ENCODE peak calls at places on chromosomes 4 and X, in seven cellular contexts. One of them, this sample, is unnamed.

GRCh38 chrX:3518870-3519269 is 172.4 kb upstream of the MXRA5 start:
- DNase-seq in fibroblast of mammary gland: peak
- DNase-seq in astrocyte of the spinal cord: peak
- DNase-seq in NB4: no peak
- DNase-seq in pancreas: no peak
- DNase-seq in dorsolateral prefrontal cortex: no peak
- DNase-seq in fibroblast of the aortic adventitia: peak
- DNase-seq in this sample: no peak

GRCh38 chr4:26701786-26702227 is 117.9 kb downstream of the TBC1D19 start:
- DNase-seq in fibroblast of mammary gland: peak
- DNase-seq in NB4: no peak
- DNase-seq in pancreas: no peak
- DNase-seq in fibroblast of the aortic adventitia: peak
- DNase-seq in astrocyte of the spinal cord: no peak
- DNase-seq in dorsolateral prefrontal cortex: no peak
- DNase-seq in this sample: no peak

GRCh38 chr4:55612341-55612740 is 20.3 kb upstream of the PDCL2 start:
- DNase-seq in pancreas: no peak
- DNase-seq in astrocyte of the spinal cord: no peak
- DNase-seq in NB4: no peak
- DNase-seq in fibroblast of mammary gland: no peak
- DNase-seq in fibroblast of the aortic adventitia: no peak
- DNase-seq in dorsolateral prefrontal cortex: no peak
- DNase-seq in this sample: no peak

GRCh38 chrX:22665818-22666217 is 333.9 kb upstream of the DDX53 start:
- DNase-seq in fibroblast of mammary gland: no peak
- DNase-seq in pancreas: no peak
- DNase-seq in fibroblast of the aortic adventitia: no peak
- DNase-seq in dorsolateral prefrontal cortex: no peak
- DNase-seq in NB4: no peak
- DNase-seq in astrocyte of the spinal cord: no peak
- DNase-seq in this sample: no peak

GRCh38 chr4:19832388-19832787 is 419.3 kb upstream of the SLIT2 start:
- DNase-seq in fibroblast of the aortic adventitia: peak
- DNase-seq in fibroblast of mammary gland: peak
- DNase-seq in NB4: no peak
- DNase-seq in pancreas: no peak
- DNase-seq in astrocyte of the spinal cord: peak
- DNase-seq in dorsolateral prefrontal cortex: no peak
- DNase-seq in this sample: no peak

GRCh38 chr4:107166181-107166580 is 130.1 kb upstream of the DKK2 start:
- DNase-seq in dorsolateral prefrontal cortex: no peak
- DNase-seq in pancreas: no peak
- DNase-seq in fibroblast of the aortic adventitia: no peak
- DNase-seq in astrocyte of the spinal cord: no peak
- DNase-seq in NB4: no peak
- DNase-seq in fibroblast of mammary gland: no peak
- DNase-seq in this sample: no peak

GRCh38 chrX:40570346-40571093 is 10.2 kb upstream of the ATP6AP2 start:
- DNase-seq in pancreas: no peak
- DNase-seq in NB4: peak
- DNase-seq in fibroblast of the aortic adventitia: no peak
- DNase-seq in fibroblast of mammary gland: no peak
- DNase-seq in astrocyte of the spinal cord: no peak
- DNase-seq in dorsolateral prefrontal cortex: no peak
- DNase-seq in this sample: no peak

GRCh38 chr4:74098628-74098995 is 383 bp downstream of the CXCL2 start:
- DNase-seq in astrocyte of the spinal cord: no peak
- DNase-seq in NB4: peak
- DNase-seq in fibroblast of the aortic adventitia: peak
- DNase-seq in dorsolateral prefrontal cortex: no peak
- DNase-seq in fibroblast of mammary gland: no peak
- DNase-seq in pancreas: peak
- DNase-seq in this sample: no peak

GRCh38 chr4:113142351-113142750 is 92.9 kb downstream of the ANK2 start:
- DNase-seq in NB4: no peak
- DNase-seq in fibroblast of the aortic adventitia: no peak
- DNase-seq in astrocyte of the spinal cord: no peak
- DNase-seq in pancreas: no peak
- DNase-seq in dorsolateral prefrontal cortex: no peak
- DNase-seq in fibroblast of mammary gland: no peak
- DNase-seq in this sample: no peak

GRCh38 chr4:150164055-150164454 is 85.8 kb downstream of the DCLK2 start:
- DNase-seq in fibroblast of the aortic adventitia: peak
- DNase-seq in dorsolateral prefrontal cortex: no peak
- DNase-seq in astrocyte of the spinal cord: no peak
- DNase-seq in pancreas: no peak
- DNase-seq in fibroblast of mammary gland: peak
- DNase-seq in NB4: no peak
- DNase-seq in this sample: no peak

GRCh38 chr4:156677136-156677535 is 294.5 kb downstream of the PDGFC start:
- DNase-seq in fibroblast of the aortic adventitia: peak
- DNase-seq in NB4: peak
- DNase-seq in dorsolateral prefrontal cortex: no peak
- DNase-seq in fibroblast of mammary gland: peak
- DNase-seq in pancreas: no peak
- DNase-seq in astrocyte of the spinal cord: peak
- DNase-seq in this sample: no peak
- TF ChIP-seq CTCF in fibroblast of the aortic adventitia: peak
- TF ChIP-seq CTCF in NB4: peak
- TF ChIP-seq CTCF in dorsolateral prefrontal cortex: no peak
- TF ChIP-seq CTCF in fibroblast of mammary gland: peak
- TF ChIP-seq CTCF in pancreas: no peak
- TF ChIP-seq CTCF in astrocyte of the spinal cord: peak
- TF ChIP-seq CTCF in this sample: peak

GRCh38 chr4:70192895-70193294 is 2.6 kb upstream of the ODAM start:
- DNase-seq in dorsolateral prefrontal cortex: no peak
- DNase-seq in fibroblast of the aortic adventitia: no peak
- DNase-seq in pancreas: no peak
- DNase-seq in NB4: no peak
- DNase-seq in fibroblast of mammary gland: no peak
- DNase-seq in astrocyte of the spinal cord: no peak
- DNase-seq in this sample: no peak

GRCh38 chr4:70195425-70195824 is at the start of gene ODAM:
- DNase-seq in pancreas: no peak
- DNase-seq in NB4: no peak
- DNase-seq in fibroblast of the aortic adventitia: no peak
- DNase-seq in astrocyte of the spinal cord: no peak
- DNase-seq in fibroblast of mammary gland: no peak
- DNase-seq in dorsolateral prefrontal cortex: no peak
- DNase-seq in this sample: no peak

GRCh38 chr4:70187216-70187615 is 8.3 kb upstream of the ODAM start:
- DNase-seq in pancreas: no peak
- DNase-seq in dorsolateral prefrontal cortex: no peak
- DNase-seq in astrocyte of the spinal cord: no peak
- DNase-seq in fibroblast of the aortic adventitia: no peak
- DNase-seq in NB4: no peak
- DNase-seq in fibroblast of mammary gland: no peak
- DNase-seq in this sample: no peak

DNA sequence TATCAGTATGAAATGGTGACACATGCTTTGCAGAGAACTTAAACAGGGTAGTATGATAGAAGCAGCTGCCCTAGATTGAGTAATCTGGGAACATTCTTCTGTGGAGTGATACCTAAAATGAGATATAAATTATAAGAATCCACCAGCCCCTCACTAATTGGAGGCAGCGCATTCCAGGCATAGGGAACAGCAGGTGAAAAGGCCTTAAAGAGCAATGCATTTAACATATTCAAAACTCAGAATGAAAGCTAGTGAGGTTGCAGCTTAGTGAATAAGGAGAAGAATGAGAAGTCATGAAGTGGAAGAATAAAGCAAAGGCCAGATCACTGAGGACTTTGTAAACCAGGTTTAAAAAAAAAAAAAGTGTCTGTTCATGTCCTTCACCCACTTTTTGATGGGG is 4.9 kb upstream of the ODAM start:
- DNase-seq in NB4: no peak
- DNase-seq in astrocyte of the spinal cord: no peak
- DNase-seq in fibroblast of mammary gland: no peak
- DNase-seq in dorsolateral prefrontal cortex: no peak
- DNase-seq in pancreas: no peak
- DNase-seq in fibroblast of the aortic adventitia: no peak
- DNase-seq in this sample: no peak
- TF ChIP-seq CTCF in NB4: no peak
- TF ChIP-seq CTCF in astrocyte of the spinal cord: no peak
- TF ChIP-seq CTCF in fibroblast of mammary gland: no peak
- TF ChIP-seq CTCF in dorsolateral prefrontal cortex: no peak
- TF ChIP-seq CTCF in pancreas: no peak
- TF ChIP-seq CTCF in fibroblast of the aortic adventitia: no peak
- TF ChIP-seq CTCF in this sample: no peak

GRCh38 chr4:38467296-38467695 is 196.7 kb upstream of the KLF3 start:
- DNase-seq in pancreas: no peak
- DNase-seq in astrocyte of the spinal cord: no peak
- DNase-seq in NB4: no peak
- DNase-seq in dorsolateral prefrontal cortex: no peak
- DNase-seq in fibroblast of mammary gland: no peak
- DNase-seq in fibroblast of the aortic adventitia: no peak
- DNase-seq in this sample: no peak
- TF ChIP-seq CTCF in pancreas: no peak
- TF ChIP-seq CTCF in astrocyte of the spinal cord: no peak
- TF ChIP-seq CTCF in NB4: no peak
- TF ChIP-seq CTCF in dorsolateral prefrontal cortex: no peak
- TF ChIP-seq CTCF in fibroblast of mammary gland: no peak
- TF ChIP-seq CTCF in fibroblast of the aortic adventitia: no peak
- TF ChIP-seq CTCF in this sample: no peak

GRCh38 chr4:125988464-125988863 is 673.7 kb downstream of the FAT4 start:
- DNase-seq in dorsolateral prefrontal cortex: no peak
- DNase-seq in fibroblast of mammary gland: no peak
- DNase-seq in astrocyte of the spinal cord: no peak
- DNase-seq in fibroblast of the aortic adventitia: no peak
- DNase-seq in NB4: no peak
- DNase-seq in pancreas: no peak
- DNase-seq in this sample: no peak

GRCh38 chr4:125994430-125994829 is 679.7 kb downstream of the FAT4 start:
- DNase-seq in fibroblast of mammary gland: no peak
- DNase-seq in pancreas: no peak
- DNase-seq in NB4: no peak
- DNase-seq in fibroblast of the aortic adventitia: no peak
- DNase-seq in dorsolateral prefrontal cortex: no peak
- DNase-seq in astrocyte of the spinal cord: no peak
- DNase-seq in this sample: no peak

GRCh38 chr4:125991398-125991797 is 676.6 kb downstream of the FAT4 start:
- DNase-seq in pancreas: no peak
- DNase-seq in fibroblast of mammary gland: no peak
- DNase-seq in fibroblast of the aortic adventitia: no peak
- DNase-seq in dorsolateral prefrontal cortex: no peak
- DNase-seq in astrocyte of the spinal cord: no peak
- DNase-seq in NB4: no peak
- DNase-seq in this sample: no peak

GRCh38 chr4:125994024-125994423 is 679.3 kb downstream of the FAT4 start:
- DNase-seq in pancreas: no peak
- DNase-seq in fibroblast of mammary gland: no peak
- DNase-seq in astrocyte of the spinal cord: no peak
- DNase-seq in NB4: no peak
- DNase-seq in fibroblast of the aortic adventitia: peak
- DNase-seq in dorsolateral prefrontal cortex: no peak
- DNase-seq in this sample: no peak
- TF ChIP-seq CTCF in pancreas: no peak
- TF ChIP-seq CTCF in fibroblast of mammary gland: no peak
- TF ChIP-seq CTCF in astrocyte of the spinal cord: no peak
- TF ChIP-seq CTCF in NB4: no peak
- TF ChIP-seq CTCF in fibroblast of the aortic adventitia: no peak
- TF ChIP-seq CTCF in dorsolateral prefrontal cortex: no peak
- TF ChIP-seq CTCF in this sample: no peak

GRCh38 chrX:132716006-132716405 is 227.2 kb upstream of the MBNL3 start:
- DNase-seq in fibroblast of the aortic adventitia: no peak
- DNase-seq in astrocyte of the spinal cord: peak
- DNase-seq in NB4: no peak
- DNase-seq in fibroblast of mammary gland: no peak
- DNase-seq in dorsolateral prefrontal cortex: no peak
- DNase-seq in pancreas: no peak
- DNase-seq in this sample: no peak
- TF ChIP-seq CTCF in fibroblast of the aortic adventitia: no peak
- TF ChIP-seq CTCF in astrocyte of the spinal cord: peak
- TF ChIP-seq CTCF in NB4: peak
- TF ChIP-seq CTCF in fibroblast of mammary gland: peak
- TF ChIP-seq CTCF in dorsolateral prefrontal cortex: peak
- TF ChIP-seq CTCF in pancreas: no peak
- TF ChIP-seq CTCF in this sample: peak

This sample was measured in type B pancreatic cell.